ENCODE peak calls at places on chromosomes 7 and 10, in four cellular contexts. X is HepG2, K is HCT116, G is endothelial cell of umbilical vein. L is an unnamed sample.

GRCh38 chr7:42876182-42877068 is 35.4 kb downstream of the C7orf25 start:
- DNase-seq in X (peak), K (peak), G (peak), L (no peak)

GRCh38 chr10:33094263-33095051 is 136.4 kb upstream of the ITGB1 start:
- DNase-seq in X (no peak), K (no peak), G (no peak), L (no peak)

GRCh38 chr10:125041856-125042506 is 100.1 kb downstream of the ZRANB1 start:
- DNase-seq in X (no peak), K (no peak), G (no peak), L (no peak)

GRCh38 chr7:50834679-50835078 is 52.0 kb upstream of the GRB10 start:
- DNase-seq in X (no peak), K (no peak), G (no peak), L (no peak)

GRCh38 chr10:15136129-15136726 is 32.3 kb downstream of the NMT2 start:
- DNase-seq in X (no peak), K (no peak), G (no peak), L (no peak)

GRCh38 chr7:47500103-47500563 is 81.8 kb downstream of the TNS3 start:
- DNase-seq in X (peak), K (no peak), G (no peak), L (no peak)

GRCh38 chr10:48905311-48905710 is 34.3 kb downstream of the LRRC18 start:
- DNase-seq in X (no peak), K (no peak), G (no peak), L (no peak)

GRCh38 chr10:122049076-122049475 is 60.1 kb downstream of the TACC2 start:
- DNase-seq in X (no peak), K (no peak), G (no peak), L (no peak)

GRCh38 chr7:155269766-155270585 is 27.7 kb upstream of the INSIG1 start:
- DNase-seq in X (peak), K (no peak), G (no peak), L (no peak)

GRCh38 chr7:50860598-50860997 is 77.9 kb upstream of the GRB10 start:
- DNase-seq in X (no peak), K (no peak), G (no peak), L (no peak)

GRCh38 chr7:110502893-110503465 is 587.9 kb upstream of the LRRN3 start:
- DNase-seq in X (no peak), K (no peak), G (no peak), L (no peak)

GRCh38 chr10:4294996-4295792 is 510.2 kb upstream of the KLF6 start:
- DNase-seq in X (no peak), K (no peak), G (no peak), L (no peak)

GRCh38 chr10:133203652-133204195 is 26.3 kb upstream of the UTF1 start:
- DNase-seq in X (no peak), K (no peak), G (no peak), L (no peak)

GRCh38 chr10:133202778-133203651 is 27.0 kb upstream of the UTF1 start:
- DNase-seq in X (no peak), K (no peak), G (no peak), L (no peak)

GRCh38 chr10:133201151-133201947 is 28.7 kb upstream of the UTF1 start:
- DNase-seq in X (no peak), K (no peak), G (no peak), L (no peak)

GRCh38 chr10:133200621-133201031 is 29.4 kb upstream of the UTF1 start:
- DNase-seq in X (no peak), K (no peak), G (no peak), L (no peak)

GRCh38 chr10:133201948-133202725 is 27.9 kb upstream of the UTF1 start:
- DNase-seq in X (no peak), K (no peak), G (no peak), L (no peak)
- TF ChIP-seq POLR2AphosphoS5 in X (no peak), K (no peak), G (no peak), L (no peak)

GRCh38 chr10:119543814-119544642 is 1.5 kb upstream of the RGS10 start:
- DNase-seq in X (no peak), K (no peak), G (no peak), L (no peak)

GRCh38 chr10:119541046-119541445 is 1.5 kb downstream of the RGS10 start:
- DNase-seq in X (no peak), K (no peak), G (no peak), L (no peak)

GRCh38 chr10:119541459-119542356 is 811 bp downstream of the RGS10 start:
- DNase-seq in X (no peak), K (no peak), G (no peak), L (no peak)

GRCh38 chr10:119542990-119543813 is 683 bp upstream of the RGS10 start:
- DNase-seq in X (peak), K (no peak), G (peak), L (no peak)

GRCh38 chr10:119542357-119542989 is at the start of gene RGS10:
- DNase-seq in X (no peak), K (peak), G (peak), L (no peak)
- TF ChIP-seq EZH2 in X (no peak), K (no peak), G (no peak), L (no peak)

GRCh38 chr7:150324366-150324961 is 1.1 kb upstream of the ACTR3C start:
- DNase-seq in X (peak), K (no peak), G (no peak), L (no peak)
- H3K27ac ChIP-seq in X (peak), K (peak), G (no peak), L (no peak)

GRCh38 chr10:87861566-87861952 is 1.8 kb downstream of the KLLN start:
- DNase-seq in X (peak), K (no peak), G (peak), L (no peak)

GRCh38 chr10:87861034-87861433 is 2.3 kb downstream of the KLLN start:
- DNase-seq in X (no peak), K (no peak), G (no peak), L (no peak)

GRCh38 chr10:87863102-87863943 is at the start of the genes KLLN and PTEN:
- DNase-seq in X (peak), K (peak), G (peak), L (no peak)

GRCh38 chr10:87861953-87862643 is 1.2 kb downstream of the KLLN start:
- DNase-seq in X (peak), K (peak), G (peak), L (no peak)

DNA sequence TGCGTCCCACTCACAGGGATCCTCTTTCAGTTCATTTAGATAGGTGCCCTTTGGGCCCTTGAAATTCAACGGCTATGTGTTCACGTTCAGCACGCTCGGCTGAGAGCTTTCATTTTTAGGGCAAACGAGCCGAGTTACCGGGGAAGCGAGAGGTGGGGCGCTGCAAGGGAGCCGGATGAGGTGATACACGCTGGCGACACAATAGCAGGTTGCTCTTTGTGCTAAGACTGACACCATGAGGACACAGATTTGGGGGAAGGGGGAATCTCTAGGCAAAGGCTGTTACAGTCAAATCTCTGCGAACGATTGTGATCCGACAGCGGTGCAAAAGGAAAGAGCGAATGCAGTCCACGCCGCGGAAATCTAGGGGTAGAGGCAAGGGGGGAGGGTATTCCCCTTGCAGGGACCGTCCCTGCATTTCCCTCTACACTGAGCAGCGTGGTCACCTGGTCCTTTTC is 660 bp downstream of the KLLN start:
- DNase-seq in X (no peak), K (no peak), G (no peak), L (no peak)
- TF ChIP-seq POLR2AphosphoS5 in X (no peak), K (no peak), G (no peak), L (no peak)

DNA sequence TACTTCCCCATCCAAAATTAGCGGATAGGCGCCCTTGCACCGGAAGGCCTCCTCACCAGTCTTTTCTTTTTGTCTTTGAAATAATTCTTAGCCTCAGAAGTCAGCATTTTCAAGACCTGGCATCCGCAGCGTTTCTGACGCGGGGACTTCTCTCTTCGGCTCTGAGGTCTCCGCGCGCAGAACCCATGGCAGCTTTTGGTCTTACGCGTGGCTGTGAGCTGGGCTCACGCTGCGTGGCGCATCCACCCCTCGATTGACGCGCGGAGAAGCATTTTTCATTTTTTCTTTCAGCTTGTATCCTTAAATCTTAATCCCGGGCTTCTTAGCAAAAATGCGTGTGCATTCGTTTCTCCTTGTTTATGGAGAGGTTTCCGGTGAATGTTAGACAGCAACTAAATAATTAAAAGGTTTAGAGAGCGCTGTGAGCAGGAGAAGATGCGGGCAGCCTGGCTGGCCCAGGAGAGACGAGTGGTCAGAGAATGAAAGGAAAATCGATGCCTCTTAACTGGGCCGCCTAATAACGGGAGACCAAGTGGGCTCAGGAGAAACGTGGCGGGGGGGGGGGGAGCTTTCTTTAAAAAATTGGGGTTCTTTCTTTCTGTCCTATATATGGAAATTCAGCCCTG is 2.0 kb upstream of the GATA3 start:
- DNase-seq in X (no peak), K (no peak), G (peak), L (no peak)
- TF ChIP-seq EZH2 in X (no peak), K (no peak), G (no peak), L (no peak)

DNA sequence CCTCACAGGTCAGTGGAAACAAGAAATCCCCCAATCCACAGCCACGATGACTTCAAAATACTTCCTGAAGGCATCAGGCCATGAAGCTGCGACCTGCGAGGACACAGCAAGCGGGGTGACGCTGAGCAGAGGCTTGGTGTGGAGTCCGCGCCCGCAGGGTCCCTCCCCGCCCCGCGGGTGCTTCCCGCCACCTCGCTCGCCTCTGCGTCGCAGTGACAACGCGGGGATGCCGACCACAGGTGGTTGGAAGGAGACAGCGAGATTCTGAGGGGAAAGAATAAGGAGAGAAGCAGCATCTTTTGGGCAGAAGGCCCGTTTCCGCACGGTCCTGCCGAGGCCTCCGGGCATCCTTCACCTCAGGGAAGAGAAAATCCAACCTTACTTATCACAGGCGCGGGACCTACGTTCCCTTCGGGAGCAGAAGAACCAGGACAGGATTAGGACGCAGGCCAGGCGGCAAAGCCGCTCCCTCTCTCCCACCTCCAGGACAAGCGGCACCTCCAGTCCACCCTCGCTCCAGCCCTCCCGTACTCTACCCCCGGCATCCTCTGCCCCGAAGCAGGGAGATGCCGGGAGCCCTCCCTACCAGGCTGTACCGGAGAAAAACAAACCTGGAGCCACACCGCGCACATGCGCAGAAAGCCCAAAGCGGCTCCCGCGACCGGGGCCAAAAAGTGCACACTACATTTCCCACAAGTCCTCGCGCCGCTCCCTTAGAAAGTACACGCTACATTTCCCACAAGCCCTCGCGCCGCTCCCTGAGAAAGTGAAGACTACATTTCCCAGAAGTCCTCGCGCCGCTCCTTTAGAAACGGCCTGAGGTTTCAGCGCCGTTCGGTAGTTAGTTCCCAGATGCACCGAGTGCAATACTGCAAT is 85.9 kb downstream of the ZNF33B start:
- DNase-seq in X (peak), K (peak), G (peak), L (peak)
- H3K27ac ChIP-seq in X (peak), K (peak), G (no peak), L (no peak)

DNA sequence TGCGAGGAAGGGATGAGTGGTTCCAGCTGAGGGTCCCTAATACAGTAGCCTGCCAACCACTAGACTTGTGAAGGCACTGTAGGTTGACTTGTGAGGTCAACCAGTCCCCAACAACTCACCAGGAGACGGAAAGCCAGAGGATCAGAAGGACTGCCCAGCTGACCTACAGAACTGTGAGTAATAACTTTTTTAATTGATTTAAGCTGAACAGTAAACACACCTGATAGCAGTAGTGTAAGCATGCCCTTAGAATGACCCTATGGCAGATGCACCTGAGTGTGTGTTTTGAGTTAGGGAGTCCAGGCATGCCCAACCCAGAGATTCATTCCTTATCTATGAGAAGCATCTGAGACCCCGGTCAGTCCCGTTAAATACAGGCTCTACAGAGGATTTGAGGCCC is 14.1 kb downstream of the PRLHR start:
- DNase-seq in X (no peak), K (no peak), G (no peak), L (no peak)
- TF ChIP-seq POLR2AphosphoS5 in X (no peak), K (no peak), G (no peak), L (no peak)

GRCh38 chr10:123995461-123996131 is 97.8 kb downstream of the CHST15 start:
- DNase-seq in X (peak), K (peak), G (peak), L (no peak)

GRCh38 chr10:123994417-123995081 is 98.8 kb downstream of the CHST15 start:
- DNase-seq in X (peak), K (peak), G (peak), L (no peak)

GRCh38 chr10:123991622-123992570 is 100.3 kb upstream of the CPXM2 start:
- DNase-seq in X (no peak), K (no peak), G (no peak), L (no peak)

GRCh38 chr10:123995082-123995460 is 98.3 kb downstream of the CHST15 start:
- DNase-seq in X (no peak), K (peak), G (peak), L (no peak)

DNA sequence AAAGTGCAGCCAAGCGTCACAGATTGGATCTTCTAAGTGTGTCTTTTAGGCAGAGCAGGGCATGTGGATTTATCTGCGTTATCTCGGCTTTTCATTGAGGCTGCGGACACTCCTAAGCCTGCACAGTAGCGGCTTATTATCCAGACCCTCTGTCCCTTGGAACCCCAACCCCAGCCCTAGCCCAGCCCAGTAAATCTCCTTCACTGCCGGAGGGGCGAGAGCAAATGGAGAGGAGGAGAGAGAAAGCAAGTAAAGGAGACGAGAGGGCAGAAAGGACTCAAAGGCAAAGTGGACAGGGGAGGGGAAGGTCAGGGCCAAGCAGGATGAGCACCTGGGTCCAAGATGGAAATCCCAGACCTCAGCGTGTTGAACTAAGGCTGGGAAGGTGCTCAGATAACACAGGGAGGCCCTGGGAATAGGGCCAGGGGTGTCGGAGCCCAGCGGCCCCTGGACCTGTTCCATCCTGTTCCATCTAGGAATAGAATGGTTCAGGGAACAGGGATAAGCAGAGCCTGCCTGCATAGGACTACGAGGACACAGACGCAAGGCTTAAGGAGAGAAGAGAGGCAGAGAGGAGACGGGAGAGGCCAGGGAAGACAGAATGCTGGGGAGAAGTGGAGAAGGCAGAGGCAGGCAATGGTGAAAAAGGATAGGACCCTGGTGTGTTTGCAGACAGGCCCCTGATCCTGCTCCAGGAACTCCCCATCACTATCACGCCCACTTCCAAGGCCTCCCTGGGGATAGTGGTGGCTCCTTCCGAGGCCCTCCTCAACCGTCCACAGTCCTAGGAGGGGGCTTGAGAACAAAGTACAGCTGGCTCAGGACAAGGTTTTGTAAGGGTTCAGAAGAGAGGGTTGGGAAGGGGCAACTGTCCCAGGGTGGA is 99.6 kb downstream of the CHST15 start:
- DNase-seq in X (no peak), K (no peak), G (no peak), L (no peak)
- TF ChIP-seq EZH2 in X (no peak), K (no peak), G (peak), L (no peak)

GRCh38 chr7:102319671-102320070 is 33.0 kb downstream of the SH2B2 start:
- DNase-seq in X (no peak), K (no peak), G (no peak), L (no peak)
- H3K27ac ChIP-seq in X (no peak), K (no peak), G (no peak), L (no peak)

GRCh38 chr7:389911-390601 is 100.1 kb downstream of the FOXL3 start:
- DNase-seq in X (no peak), K (no peak), G (no peak), L (no peak)

GRCh38 chr7:388023-388355 is 98.0 kb downstream of the FOXL3 start:
- DNase-seq in X (no peak), K (no peak), G (no peak), L (no peak)

GRCh38 chr7:388961-389701 is 99.2 kb downstream of the FOXL3 start:
- DNase-seq in X (no peak), K (no peak), G (no peak), L (no peak)

GRCh38 chr7:387132-388022 is 97.4 kb downstream of the FOXL3 start:
- DNase-seq in X (no peak), K (no peak), G (no peak), L (no peak)

GRCh38 chr7:388461-388960 is 98.5 kb downstream of the FOXL3 start:
- DNase-seq in X (peak), K (no peak), G (no peak), L (no peak)
- TF ChIP-seq POLR2AphosphoS5 in X (no peak), K (no peak), G (no peak), L (no peak)

L was measured in SK-N-MC.